ENCODE peak calls at places on chromosome 2, in eight cellular contexts. Q, U, X, E, R, B, J and F are unnamed samples. For H3K4me1 and H3K36me3, the result is how much of the 10 kb centered on the place peaks cover.

GRCh38 chr2:39216495-39217191 is 27.1 kb downstream of the CDKL4 start:
- DNase-seq in J (no peak), E (peak), Q (no peak), X (no peak), B (no peak), U (no peak), R (no peak), F (no peak)

GRCh38 chr2:74835831-74836674 is 2.1 kb downstream of the HK2 start:
- DNase-seq in X (peak), E (peak), R (peak), J (no peak), U (no peak), Q (peak), B (no peak), F (peak)

GRCh38 chr2:206881708-206882335 is 57.5 kb upstream of the CPO start:
- DNase-seq in B (no peak), X (no peak), E (no peak), U (no peak), J (no peak), R (no peak), Q (no peak), F (no peak)

GRCh38 chr2:116810071-116810470 is 1004.4 kb upstream of the DDX18 start:
- DNase-seq in J (no peak), X (peak), R (no peak), E (peak), B (no peak), Q (no peak), U (no peak), F (no peak)

GRCh38 chr2:10914272-10914693 is 2.5 kb downstream of the KCNF1 start:
- DNase-seq in X (no peak), B (no peak), R (peak), E (peak), J (peak), Q (no peak), U (no peak), F (no peak)

GRCh38 chr2:27105981-27106380 is 12.9 kb downstream of the CGREF1 start:
- DNase-seq in Q (no peak), U (no peak), J (no peak), B (no peak), R (no peak), X (no peak), E (no peak), F (no peak)

GRCh38 chr2:96824079-96824870 is 8.2 kb downstream of the CNNM3 start:
- DNase-seq in X (peak), R (no peak), B (no peak), J (no peak), Q (peak), E (no peak), U (no peak), F (peak)

GRCh38 chr2:165369936-165370296 is 99.6 kb upstream of the CSRNP3 start:
- DNase-seq in B (no peak), E (no peak), U (no peak), J (no peak), R (no peak), X (no peak), Q (no peak), F (no peak)

GRCh38 chr2:174683392-174683759 is 80.9 kb downstream of the CHRNA1 start:
- DNase-seq in E (no peak), X (no peak), Q (peak), R (peak), U (no peak), J (no peak), B (no peak), F (peak)

GRCh38 chr2:156890498-156891148 is 366.9 kb upstream of the GALNT5 start:
- DNase-seq in B (no peak), Q (no peak), E (no peak), R (no peak), X (no peak), J (no peak), U (no peak), F (no peak)

GRCh38 chr2:19541884-19542283 is 183.5 kb upstream of the OSR1 start:
- DNase-seq in J (no peak), U (no peak), E (no peak), X (peak), Q (no peak), R (no peak), B (no peak), F (no peak)

GRCh38 chr2:225122582-225123486 is 80.6 kb upstream of the DOCK10 start:
- DNase-seq in J (peak), R (peak), X (peak), U (no peak), E (peak), Q (peak), B (no peak), F (no peak)

GRCh38 chr2:179422037-179422643 is 157.5 kb upstream of the SESTD1 start:
- DNase-seq in R (peak), B (peak), E (peak), Q (peak), U (peak), X (peak), J (peak), F (peak)

GRCh38 chr2:233422050-233422639 is 67.9 kb downstream of the DGKD start:
- DNase-seq in J (peak), B (peak), R (no peak), E (peak), Q (no peak), U (no peak), X (peak), F (no peak)

GRCh38 chr2:23859983-23860382 is 66.9 kb downstream of the ATAD2B start:
- DNase-seq in X (no peak), Q (peak), B (no peak), U (no peak), R (peak), J (no peak), E (no peak), F (no peak)

GRCh38 chr2:201697899-201698298 is 545 bp downstream of the MPP4 start:
- DNase-seq in R (peak), E (no peak), J (peak), X (peak), B (no peak), U (no peak), Q (peak), F (peak)

GRCh38 chr2:66434679-66435548 is at the start of gene MEIS1:
- DNase-seq in Q (peak), E (peak), J (peak), X (peak), U (peak), B (peak), R (peak), F (peak)

GRCh38 chr2:4552099-4552498 is 848.7 kb downstream of the DCDC2C start:
- DNase-seq in X (no peak), R (no peak), Q (no peak), E (no peak), J (no peak), U (no peak), B (no peak), F (no peak)

GRCh38 chr2:107757223-107757622 is 69.5 kb upstream of the RGPD4 start:
- DNase-seq in B (no peak), X (no peak), Q (no peak), R (no peak), E (no peak), U (no peak), J (no peak), F (no peak)

GRCh38 chr2:241803387-241804325 is 5.3 kb upstream of the NEU4 start:
- DNase-seq in J (peak), R (peak), B (peak), X (no peak), E (peak), U (peak), Q (peak), F (no peak)

GRCh38 chr2:142673836-142674235 is 203.6 kb upstream of the KYNU start:
- DNase-seq in R (no peak), J (no peak), U (no peak), Q (no peak), X (no peak), B (no peak), E (no peak), F (no peak)

DNA sequence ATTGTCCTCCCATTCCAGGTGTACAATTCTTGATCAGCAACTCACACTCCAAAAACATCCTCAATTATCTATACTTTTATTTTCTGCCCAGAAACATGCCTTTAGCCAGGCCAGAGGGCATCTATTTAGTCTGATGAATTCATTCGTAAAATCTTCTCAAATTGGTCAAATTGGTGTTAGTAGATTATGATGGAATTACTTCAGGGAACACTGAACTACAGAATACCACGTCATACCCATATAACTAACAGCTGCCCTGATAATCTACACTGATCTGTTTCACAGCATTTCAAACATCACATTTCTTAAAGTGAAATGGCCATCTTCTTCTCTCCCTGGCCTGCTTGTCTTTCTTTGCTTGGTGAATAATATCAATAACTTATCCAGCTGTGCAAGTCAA is 841.4 kb downstream of the CPS1 start:
- DNase-seq in B (no peak), U (no peak), J (no peak), X (no peak), R (no peak), E (no peak), Q (no peak), F (no peak)
- H3K27ac ChIP-seq in B (no peak), U (no peak), J (no peak), X (no peak), R (no peak), E (no peak), Q (no peak), F (no peak)

DNA sequence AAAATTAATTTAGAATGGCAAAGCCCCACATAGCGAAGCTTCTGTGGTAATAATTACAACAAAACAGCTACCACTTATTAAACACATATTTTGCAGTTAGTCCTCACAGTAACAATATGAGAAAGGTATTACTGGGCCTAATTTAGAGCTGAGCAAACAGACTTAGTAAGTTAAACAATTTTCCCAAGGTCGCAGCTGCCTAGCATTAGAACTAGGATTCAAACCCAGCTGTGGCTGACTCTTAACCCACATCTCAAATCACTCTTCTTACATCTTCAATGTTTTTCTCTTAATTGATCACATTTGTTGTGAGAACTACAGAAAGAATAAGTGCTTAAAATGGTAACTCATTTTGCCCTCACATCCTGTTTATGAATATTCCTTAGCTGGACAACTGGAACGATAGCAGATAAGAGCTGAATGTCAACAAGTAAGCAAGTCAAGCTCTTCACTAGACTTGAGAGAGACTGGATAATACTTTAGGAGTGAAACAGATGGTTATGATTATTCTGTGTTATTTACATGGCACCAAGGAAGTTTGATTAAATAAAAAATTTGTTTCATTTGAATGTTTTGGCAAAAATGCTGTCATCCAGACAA is 59.4 kb upstream of the TMEM17 start:
- DNase-seq in J (no peak), R (no peak), E (no peak), B (no peak), U (no peak), X (no peak), Q (no peak), F (no peak)
- H3K4me1 ChIP-seq in J (under half), R (under half), E (under half), B (half or more), U (under half), X (under half), Q (under half), F (under half)

GRCh38 chr2:44329343-44329742 is 32.0 kb downstream of the PREPL start:
- DNase-seq in R (no peak), U (no peak), X (no peak), E (no peak), B (no peak), J (no peak), Q (no peak), F (no peak)
- H3K36me3 ChIP-seq in R (under half), U (under half), X (under half), E (under half), B (under half), J (under half), Q (under half), F (under half)

DNA sequence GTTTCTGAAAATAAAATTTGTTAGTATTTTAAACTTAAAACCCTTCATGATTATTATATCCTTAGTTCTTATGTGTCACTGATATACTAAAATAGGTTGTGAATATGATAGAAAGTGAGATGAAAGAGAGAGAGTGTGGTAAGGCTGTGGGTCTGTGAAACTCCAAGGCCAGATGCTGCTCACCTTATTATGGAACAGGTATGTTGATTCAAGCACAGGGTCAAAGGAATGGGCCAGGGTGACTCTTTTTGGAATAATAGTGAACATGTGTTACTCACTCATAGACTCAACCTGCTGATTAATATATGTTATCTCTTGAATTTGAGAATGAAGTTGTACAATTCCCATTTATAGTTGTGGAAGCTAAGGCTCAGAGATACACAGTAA is 70.7 kb upstream of the FN1 start:
- DNase-seq in J (no peak), B (no peak), U (no peak), Q (no peak), R (no peak), E (no peak), X (no peak), F (no peak)
- H3K27ac ChIP-seq in J (no peak), B (no peak), U (peak), Q (no peak), R (peak), E (no peak), X (no peak), F (no peak)

DNA sequence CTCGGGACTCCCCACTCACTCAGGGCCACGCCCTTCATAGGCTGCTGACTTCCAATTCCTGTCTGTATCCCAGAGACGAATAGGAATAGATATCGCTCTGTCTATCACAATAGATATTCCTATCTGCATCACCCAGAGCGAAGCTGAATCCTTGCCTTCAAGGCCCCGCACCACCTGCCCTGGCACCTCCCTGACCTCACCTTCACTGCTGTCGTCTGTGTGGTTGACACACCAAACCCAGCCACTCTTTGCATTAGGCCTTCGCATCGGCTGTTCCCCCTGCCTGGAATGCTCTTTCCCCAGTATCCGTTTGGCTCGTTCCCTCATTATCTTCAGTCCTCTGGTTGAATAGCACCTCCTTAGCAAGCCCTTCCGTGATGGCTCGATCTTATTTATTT is 43.5 kb downstream of the ATOH8 start:
- DNase-seq in R (no peak), J (no peak), Q (no peak), U (no peak), E (no peak), B (no peak), X (no peak), F (no peak)
- H3K4me1 ChIP-seq in R (under half), J (under half), Q (under half), U (half or more), E (under half), B (under half), X (under half), F (half or more)

DNA sequence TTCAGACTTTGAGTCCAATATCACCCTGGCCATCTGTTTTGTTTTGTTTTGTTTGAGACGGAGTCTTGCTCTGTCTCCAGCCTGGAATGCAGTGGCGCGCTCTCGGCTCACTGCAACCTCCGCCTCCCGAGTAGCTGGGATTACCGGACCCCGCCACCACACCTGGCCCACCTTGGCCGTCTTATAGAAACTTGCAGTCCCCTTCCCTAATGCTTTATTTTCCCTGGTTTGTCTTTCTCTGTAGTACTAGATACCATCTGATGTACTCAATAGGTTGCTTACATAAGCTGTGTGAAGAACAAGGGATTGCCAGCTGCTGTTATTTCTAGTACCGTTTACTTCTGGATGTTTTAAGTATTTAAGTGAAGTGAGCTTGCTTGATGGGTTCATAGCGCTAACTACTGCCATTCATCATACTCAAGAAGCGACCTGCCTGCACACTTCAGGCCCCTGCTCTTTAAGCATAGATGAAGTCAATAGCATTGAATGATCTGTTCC is 1.2 kb downstream of the RPL31 start:
- DNase-seq in Q (peak), J (no peak), E (no peak), R (no peak), B (no peak), X (no peak), U (no peak), F (no peak)
- H3K36me3 ChIP-seq in Q (under half), J (half or more), E (under half), R (half or more), B (under half), X (half or more), U (under half), F (half or more)

DNA sequence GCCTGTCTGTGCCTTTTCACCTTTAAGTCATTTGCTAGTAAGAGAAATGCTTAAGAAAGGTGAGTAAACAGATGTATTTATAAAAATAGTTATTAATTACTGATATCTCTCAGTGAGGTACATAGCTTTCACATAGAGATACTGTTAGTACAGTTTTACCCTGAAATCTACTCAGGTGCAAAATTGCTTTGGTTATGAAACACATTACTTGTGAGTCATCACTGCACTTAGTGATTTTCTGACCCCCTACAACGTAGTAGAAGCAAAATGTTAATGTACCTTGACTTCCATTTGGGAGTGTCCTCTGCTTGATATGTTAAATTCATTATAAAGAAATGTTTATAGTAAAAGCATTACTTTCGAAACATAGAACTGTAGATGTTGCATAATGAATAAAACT is 6.5 kb downstream of the GLS start:
- DNase-seq in R (peak), Q (peak), E (no peak), U (no peak), B (no peak), J (no peak), X (peak), F (no peak)
- H3K27ac ChIP-seq in R (no peak), Q (no peak), E (no peak), U (no peak), B (peak), J (peak), X (no peak), F (no peak)

GRCh38 chr2:29009711-29010677 is 28.9 kb downstream of the TOGARAM2 start:
- DNase-seq in X (no peak), U (no peak), J (no peak), B (no peak), R (no peak), Q (no peak), E (no peak), F (no peak)
- H3K4me1 ChIP-seq in X (under half), U (under half), J (under half), B (under half), R (under half), Q (under half), E (under half), F (under half)